ENCODE peak calls at places on chromosomes 1 and 21, in six cellular contexts. E, B, K, S, G and Q are unnamed samples.

GRCh38 chr21:17769049-17769845 is 49.9 kb downstream of the C21orf91 start:
- DNase-seq in K (no peak), B (no peak), E (no peak), G (no peak), S (no peak), Q (no peak)

GRCh38 chr1:5594056-5594956 is 397.9 kb downstream of the NPHP4 start:
- DNase-seq in G (no peak), S (no peak), E (no peak), B (no peak), K (no peak), Q (no peak)

GRCh38 chr1:109630081-109630880 is 10.6 kb downstream of the AMPD2 start:
- DNase-seq in E (no peak), G (peak), B (no peak), S (peak), K (no peak), Q (no peak)

GRCh38 chr1:235411489-235412486 is 44.6 kb downstream of the TBCE start:
- DNase-seq in K (no peak), B (no peak), E (peak), G (no peak), S (no peak), Q (no peak)

GRCh38 chr21:14687277-14687642 is 141.1 kb upstream of the SAMSN1 start:
- DNase-seq in G (no peak), S (no peak), K (no peak), E (no peak), B (no peak), Q (no peak)

GRCh38 chr1:1628656-1629429 is 3.1 kb upstream of the MMP23B start:
- DNase-seq in E (peak), K (no peak), G (peak), B (peak), S (peak), Q (no peak)

GRCh38 chr1:154970631-154971340 is at the start of gene SHC1:
- DNase-seq in G (peak), B (peak), K (peak), S (peak), E (no peak), Q (peak)

GRCh38 chr1:14880456-14881316 is 272.9 kb upstream of the TMEM51 start:
- DNase-seq in K (no peak), B (peak), S (no peak), E (no peak), G (no peak), Q (no peak)

GRCh38 chr1:227901906-227902640 is 45.7 kb downstream of the WNT9A start:
- DNase-seq in B (no peak), E (no peak), S (peak), K (no peak), G (no peak), Q (no peak)

GRCh38 chr1:220462756-220463155 is 65.2 kb upstream of the MARK1 start:
- DNase-seq in G (no peak), E (no peak), K (no peak), B (no peak), S (peak), Q (no peak)

GRCh38 chr1:85597709-85598108 is 17.1 kb downstream of the CCN1 start:
- DNase-seq in K (no peak), G (no peak), B (no peak), E (no peak), S (no peak), Q (no peak)

GRCh38 chr1:161736332-161736969 is 13.1 kb upstream of the DUSP12 start:
- DNase-seq in B (no peak), S (no peak), E (no peak), K (no peak), G (no peak), Q (no peak)

GRCh38 chr1:228303596-228303995 is 95.8 kb downstream of the OBSCN start:
- DNase-seq in K (no peak), E (no peak), S (no peak), B (no peak), G (no peak), Q (no peak)

GRCh38 chr1:81803423-81804103 is 2.8 kb downstream of the ADGRL2 start:
- DNase-seq in S (peak), B (no peak), E (no peak), G (no peak), K (peak), Q (no peak)

GRCh38 chr1:99181892-99182291 is 82.4 kb upstream of the PLPPR4 start:
- DNase-seq in S (no peak), K (no peak), B (no peak), E (no peak), G (no peak), Q (no peak)

GRCh38 chr1:119347858-119348257 is 20.7 kb upstream of the HAO2 start:
- DNase-seq in G (no peak), K (peak), B (no peak), E (no peak), S (no peak), Q (no peak)

GRCh38 chr1:95169544-95169943 is 52.4 kb downstream of the TLCD4 start:
- DNase-seq in B (peak), E (no peak), G (no peak), S (no peak), K (no peak), Q (no peak)

GRCh38 chr1:150256193-150256548 is 1.4 kb upstream of the CA14 start:
- DNase-seq in K (no peak), B (no peak), E (no peak), G (no peak), S (no peak), Q (no peak)

GRCh38 chr1:188489336-188490112 is 1660.8 kb downstream of the PLA2G4A start:
- DNase-seq in G (no peak), E (no peak), S (peak), K (no peak), B (no peak), Q (no peak)

GRCh38 chr1:11237364-11237755 is 25.0 kb downstream of the MTOR start:
- DNase-seq in E (no peak), K (no peak), B (no peak), G (no peak), S (no peak), Q (no peak)

GRCh38 chr1:40182956-40183710 is 21.9 kb downstream of the RLF start:
- DNase-seq in B (no peak), K (no peak), S (peak), G (no peak), E (no peak), Q (no peak)

DNA sequence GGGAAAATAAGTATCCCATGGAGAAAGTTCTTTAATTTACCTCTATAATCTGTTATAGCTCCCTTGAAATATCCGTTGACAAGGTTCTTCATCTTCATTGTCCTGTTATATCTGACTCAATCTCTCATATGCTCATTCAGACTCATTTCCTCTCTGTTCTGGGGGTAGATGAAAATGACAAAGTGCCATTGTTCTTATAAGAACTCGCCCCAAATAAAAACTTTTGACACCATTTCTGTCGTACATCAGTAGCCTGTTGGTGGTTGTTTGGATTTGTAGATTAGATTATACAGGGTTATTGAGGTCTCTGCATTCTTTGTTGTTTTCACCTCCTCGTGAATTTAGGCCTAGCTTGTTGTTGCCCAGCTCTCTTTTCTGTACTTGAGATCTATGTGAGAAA is 55.2 kb upstream of the IPO9 start:
- DNase-seq in S (no peak), K (no peak), G (no peak), E (no peak), B (no peak), Q (no peak)
- H3K27ac ChIP-seq in S (peak), K (peak), G (no peak), E (no peak), B (no peak), Q (peak)

DNA sequence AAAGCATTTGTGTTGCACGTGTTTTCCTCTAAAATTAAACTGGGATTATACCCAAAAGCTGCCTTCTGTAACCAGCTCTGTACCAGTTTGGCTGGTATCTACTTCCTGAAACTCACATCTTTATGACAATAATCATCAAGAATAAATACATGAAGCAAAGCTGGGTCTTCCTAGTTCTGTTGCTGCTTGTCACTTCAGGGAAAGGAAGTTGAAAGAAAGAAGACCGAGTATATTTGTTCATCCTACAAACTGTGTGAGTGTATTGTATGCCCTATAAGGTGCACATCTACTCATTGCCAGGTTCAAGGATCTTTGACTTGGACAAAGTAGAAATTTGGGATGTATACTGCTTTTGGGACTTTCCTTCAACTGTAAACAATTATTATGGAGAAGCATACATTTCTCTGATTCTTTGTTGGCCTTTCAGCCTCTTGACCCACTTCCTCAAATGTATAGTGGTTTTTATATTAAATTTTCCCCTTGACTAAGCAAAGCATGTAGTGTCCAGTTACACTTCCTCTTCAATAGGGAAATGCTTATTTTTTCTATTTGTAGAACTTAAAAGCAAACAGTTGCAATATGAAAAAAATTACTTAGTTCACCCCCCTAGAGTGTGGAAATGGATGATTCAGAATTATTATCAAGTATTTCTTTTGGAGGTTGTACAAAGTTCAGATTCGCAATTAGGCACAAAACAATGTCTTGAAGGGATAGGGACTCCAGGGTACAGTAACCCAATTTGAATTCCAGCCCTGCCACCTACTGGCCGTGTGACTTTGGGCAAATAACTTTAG is 28.9 kb upstream of the IFNGR2 start:
- DNase-seq in K (peak), B (peak), E (peak), G (no peak), S (peak), Q (no peak)
- H3K27ac ChIP-seq in K (peak), B (peak), E (no peak), G (no peak), S (no peak), Q (peak)

GRCh38 chr1:38990401-38990745 is 703 bp upstream of the AKIRIN1 start:
- DNase-seq in B (no peak), S (no peak), E (no peak), K (no peak), G (no peak), Q (no peak)
- H3K27ac ChIP-seq in B (peak), S (peak), E (peak), K (peak), G (peak), Q (peak)

DNA sequence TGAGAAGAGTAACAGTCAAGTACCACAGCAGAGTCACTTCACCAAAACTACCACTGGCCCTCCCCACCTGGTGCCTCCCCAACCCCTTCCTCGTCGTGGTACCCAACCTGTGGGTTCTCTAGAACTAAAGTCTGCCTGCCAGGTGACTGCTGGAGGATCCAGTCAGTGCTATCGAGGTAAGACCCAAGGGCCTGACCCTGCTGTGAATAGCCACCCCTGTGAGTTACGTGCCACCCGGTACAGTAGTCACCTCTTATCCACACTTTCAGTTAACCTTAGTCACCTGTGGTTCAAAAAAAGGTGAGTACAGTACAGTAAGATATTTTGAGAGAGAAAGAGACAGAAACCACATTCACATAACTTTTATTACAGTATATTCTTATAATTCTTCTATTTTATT is 16.5 kb downstream of the TTF2 start:
- DNase-seq in S (no peak), B (no peak), G (no peak), K (no peak), E (no peak), Q (no peak)
- H3K27ac ChIP-seq in S (no peak), B (no peak), G (no peak), K (no peak), E (no peak), Q (no peak)

GRCh38 chr1:3349968-3350299 is 104.5 kb upstream of the ARHGEF16 start:
- DNase-seq in K (no peak), B (no peak), E (no peak), G (no peak), S (no peak), Q (no peak)
- H3K27ac ChIP-seq in K (peak), B (no peak), E (no peak), G (peak), S (no peak), Q (peak)

GRCh38 chr1:224542783-224543440 is 73.2 kb upstream of the CNIH3 start:
- DNase-seq in K (no peak), S (no peak), E (no peak), G (no peak), B (no peak), Q (no peak)

GRCh38 chr1:224541901-224542610 is 74.1 kb upstream of the CNIH3 start:
- DNase-seq in G (no peak), S (no peak), K (no peak), E (no peak), B (no peak), Q (no peak)

GRCh38 chr1:224544711-224545110 is 71.4 kb upstream of the CNIH3 start:
- DNase-seq in G (no peak), E (no peak), B (no peak), K (no peak), S (no peak), Q (no peak)

GRCh38 chr1:224543453-224543852 is 72.7 kb upstream of the CNIH3 start:
- DNase-seq in B (no peak), E (no peak), G (no peak), S (no peak), K (no peak), Q (no peak)

DNA sequence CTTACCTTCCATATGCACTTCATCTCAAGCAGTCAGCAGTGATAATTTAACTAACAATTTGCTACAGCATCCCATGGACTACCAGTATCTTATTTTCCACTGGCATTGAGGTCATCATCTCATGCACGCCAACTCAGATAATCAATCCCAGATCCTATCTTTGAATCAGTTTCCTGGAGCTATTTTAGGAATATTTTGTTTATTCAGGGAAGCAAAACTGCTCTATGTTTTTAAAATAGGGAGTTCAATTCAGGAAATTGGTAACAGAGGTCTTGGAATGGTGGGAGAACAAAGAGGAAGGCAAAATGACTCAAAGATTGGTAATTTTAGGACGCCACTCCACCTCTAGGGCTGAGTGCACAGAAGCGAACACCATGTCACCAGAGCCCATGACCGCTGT is 71.8 kb upstream of the CNIH3 start:
- DNase-seq in G (no peak), K (no peak), S (no peak), B (no peak), E (no peak), Q (no peak)
- H3K27ac ChIP-seq in G (no peak), K (no peak), S (no peak), B (no peak), E (no peak), Q (no peak)

GRCh38 chr21:28267449-28267848 is 725.2 kb downstream of the LTN1 start:
- DNase-seq in E (no peak), G (no peak), S (no peak), K (no peak), B (no peak), Q (no peak)

GRCh38 chr21:28268685-28269084 is 724.0 kb downstream of the LTN1 start:
- DNase-seq in S (no peak), E (no peak), K (no peak), G (no peak), B (no peak), Q (no peak)

GRCh38 chr21:28261291-28261690 is 731.4 kb downstream of the LTN1 start:
- DNase-seq in S (no peak), K (no peak), B (no peak), E (no peak), G (no peak), Q (no peak)

GRCh38 chr21:28266061-28266460 is 726.6 kb downstream of the LTN1 start:
- DNase-seq in G (no peak), K (no peak), S (no peak), E (no peak), B (no peak), Q (no peak)

GRCh38 chr21:28263974-28264373 is 728.7 kb downstream of the LTN1 start:
- DNase-seq in G (no peak), E (no peak), B (no peak), K (no peak), S (no peak), Q (no peak)
- H3K27ac ChIP-seq in G (no peak), E (no peak), B (no peak), K (no peak), S (no peak), Q (no peak)

GRCh38 chr1:158002630-158003408 is 9.4 kb downstream of the KIRREL1 start:
- DNase-seq in G (no peak), B (no peak), K (no peak), S (peak), E (no peak), Q (no peak)
- H3K27ac ChIP-seq in G (peak), B (no peak), K (peak), S (peak), E (no peak), Q (peak)

DNA sequence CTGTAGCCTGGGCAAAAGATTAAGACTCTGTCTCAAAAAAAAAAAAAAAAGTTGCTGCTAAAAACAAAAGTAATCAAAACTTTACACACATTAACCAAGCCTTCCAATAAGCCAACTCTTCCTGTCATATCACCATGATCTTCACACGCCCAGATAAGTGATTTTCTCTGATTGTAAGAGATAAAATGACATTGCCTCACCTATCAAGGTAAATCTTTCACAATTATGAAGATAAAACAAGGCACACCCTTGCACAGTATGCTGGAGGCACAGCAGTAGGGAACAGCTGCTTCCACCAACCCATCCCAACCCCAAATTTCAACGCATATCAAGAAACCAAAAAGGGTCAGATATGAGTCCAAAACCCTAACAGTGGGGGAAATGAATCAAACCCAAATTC is 8.8 kb upstream of the TIAM1 start:
- DNase-seq in E (no peak), B (no peak), S (no peak), K (no peak), G (no peak), Q (no peak)
- H3K27ac ChIP-seq in E (no peak), B (no peak), S (no peak), K (no peak), G (no peak), Q (no peak)